ENCODE peak calls at places on chromosomes 12 and 14, in four cellular contexts. K is HepG2, Y is GM12878, I is H1. P is an unnamed sample.

GRCh38 chr12:124233041-124233836 is 61.7 kb upstream of the RFLNA start:
- DNase-seq in I (no peak), K (no peak), Y (no peak), P (no peak)

GRCh38 chr12:33876618-33877017 is 145.7 kb upstream of the ALG10 start:
- DNase-seq in Y (no peak), K (no peak), I (no peak), P (no peak)

GRCh38 chr12:7321624-7322023 is 17.8 kb downstream of the ACSM4 start:
- DNase-seq in Y (no peak), K (no peak), I (no peak), P (no peak)

GRCh38 chr12:124917135-124917840 is 2.8 kb upstream of the UBC start:
- DNase-seq in K (peak), Y (peak), I (peak), P (peak)

GRCh38 chr14:100820945-100821344 is 5.0 kb upstream of the MEG3 start:
- DNase-seq in I (no peak), K (peak), Y (no peak), P (no peak)

GRCh38 chr12:119328111-119328510 is 6.4 kb upstream of the CCDC60 start:
- DNase-seq in K (peak), I (peak), Y (no peak), P (peak)

GRCh38 chr12:65685514-65685913 is 138.8 kb upstream of the HMGA2 start:
- DNase-seq in Y (no peak), K (peak), I (no peak), P (peak)

GRCh38 chr14:95774265-95775160 is 60.6 kb upstream of the TCL1A start:
- DNase-seq in I (peak), Y (peak), K (peak), P (peak)

GRCh38 chr14:52824479-52824878 is 33.1 kb upstream of the GNPNAT1 start:
- DNase-seq in K (no peak), Y (no peak), I (no peak), P (no peak)

GRCh38 chr12:102433304-102433703 is 47.1 kb downstream of the IGF1 start:
- DNase-seq in K (no peak), I (no peak), Y (no peak), P (no peak)

GRCh38 chr12:30990316-30990715 is 63.8 kb downstream of the TSPAN11 start:
- DNase-seq in K (no peak), Y (no peak), I (no peak), P (no peak)

GRCh38 chr12:56158029-56158925 is at the start of gene MYL6:
- DNase-seq in I (peak), Y (peak), K (peak), P (peak)

GRCh38 chr14:90556050-90556477 is 159.2 kb downstream of the CALM1 start:
- DNase-seq in I (peak), K (peak), Y (no peak), P (peak)

GRCh38 chr12:102811125-102811737 is 105.8 kb downstream of the PAH start:
- DNase-seq in Y (no peak), K (peak), I (peak), P (peak)

GRCh38 chr14:38255673-38256357 is at the start of gene CLEC14A:
- DNase-seq in K (no peak), I (peak), Y (no peak), P (no peak)

GRCh38 chr12:26281320-26281719 is 85.9 kb downstream of the SSPN start:
- DNase-seq in K (no peak), I (no peak), Y (no peak), P (no peak)

GRCh38 chr12:75137896-75138295 is 71.7 kb downstream of the KCNC2 start:
- DNase-seq in I (no peak), Y (no peak), K (no peak), P (no peak)

GRCh38 chr12:79326225-79326624 is 364.5 kb downstream of the PAWR start:
- DNase-seq in Y (no peak), I (no peak), K (no peak), P (no peak)

GRCh38 chr12:116528067-116528466 is 31.1 kb upstream of the MAP1LC3B2 start:
- DNase-seq in I (no peak), Y (no peak), K (no peak), P (no peak)

GRCh38 chr12:64968989-64969819 is 144.8 kb downstream of the TBC1D30 start:
- DNase-seq in I (no peak), Y (no peak), K (peak), P (no peak)

GRCh38 chr12:118513554-118513953 is 137.2 kb downstream of the SUDS3 start:
- DNase-seq in I (no peak), Y (no peak), K (no peak), P (no peak)

GRCh38 chr14:52703225-52703624 is 3.8 kb upstream of the PSMC6 start:
- DNase-seq in K (no peak), I (no peak), Y (no peak), P (no peak)

GRCh38 chr14:71751264-71751663 is 181.0 kb upstream of the RGS6 start:
- DNase-seq in I (no peak), K (no peak), Y (no peak), P (no peak)

GRCh38 chr14:89550761-89551283 is 133.8 kb upstream of the FOXN3 start:
- DNase-seq in Y (no peak), K (no peak), I (no peak), P (no peak)

GRCh38 chr12:109273354-109273753 is 35.7 kb downstream of the FOXN4 start:
- DNase-seq in K (no peak), Y (no peak), I (peak), P (no peak)

GRCh38 chr12:12376636-12377448 is 20.0 kb downstream of the BORCS5 start:
- DNase-seq in I (no peak), Y (peak), K (peak), P (peak)

GRCh38 chr14:94015223-94015622 is 10.9 kb upstream of the OTUB2 start:
- DNase-seq in K (no peak), Y (no peak), I (no peak), P (no peak)

GRCh38 chr14:68854421-68854820 is 61.6 kb upstream of the ZFP36L1 start:
- DNase-seq in I (peak), K (no peak), Y (no peak), P (no peak)

GRCh38 chr12:1552171-1552570 is 42.2 kb downstream of the FBXL14 start:
- DNase-seq in I (no peak), Y (no peak), K (no peak), P (no peak)

GRCh38 chr12:62703011-62703380 is 232.0 kb downstream of the PPM1H start:
- DNase-seq in K (no peak), I (no peak), Y (no peak), P (no peak)

GRCh38 chr14:72753879-72754400 is 140.0 kb downstream of the DPF3 start:
- DNase-seq in K (no peak), I (no peak), Y (no peak), P (no peak)

GRCh38 chr12:52561880-52562449 is 9.0 kb upstream of the KRT71 start:
- DNase-seq in K (peak), I (no peak), Y (no peak), P (no peak)

GRCh38 chr14:42884100-42884499 is 1277.4 kb downstream of the LRFN5 start:
- DNase-seq in I (no peak), Y (no peak), K (no peak), P (no peak)

GRCh38 chr12:18752280-18752920 is 14.5 kb downstream of the CAPZA3 start:
- DNase-seq in I (no peak), K (no peak), Y (no peak), P (peak)

GRCh38 chr14:32542507-32542906 is 213.4 kb downstream of the AKAP6 start:
- DNase-seq in Y (no peak), I (no peak), K (no peak), P (no peak)

GRCh38 chr12:110249716-110250225 is 31.3 kb upstream of the ATP2A2 start:
- DNase-seq in Y (peak), I (no peak), K (peak), P (no peak)

GRCh38 chr12:12883369-12884001 is 7.9 kb upstream of the GPRC5A start:
- DNase-seq in Y (no peak), K (peak), I (no peak), P (no peak)

GRCh38 chr12:117854339-117855012 is 114.3 kb downstream of the KSR2 start:
- DNase-seq in Y (no peak), I (peak), K (peak), P (peak)

GRCh38 chr14:41873379-41874034 is 266.8 kb downstream of the LRFN5 start:
- DNase-seq in I (no peak), K (no peak), Y (no peak), P (no peak)

DNA sequence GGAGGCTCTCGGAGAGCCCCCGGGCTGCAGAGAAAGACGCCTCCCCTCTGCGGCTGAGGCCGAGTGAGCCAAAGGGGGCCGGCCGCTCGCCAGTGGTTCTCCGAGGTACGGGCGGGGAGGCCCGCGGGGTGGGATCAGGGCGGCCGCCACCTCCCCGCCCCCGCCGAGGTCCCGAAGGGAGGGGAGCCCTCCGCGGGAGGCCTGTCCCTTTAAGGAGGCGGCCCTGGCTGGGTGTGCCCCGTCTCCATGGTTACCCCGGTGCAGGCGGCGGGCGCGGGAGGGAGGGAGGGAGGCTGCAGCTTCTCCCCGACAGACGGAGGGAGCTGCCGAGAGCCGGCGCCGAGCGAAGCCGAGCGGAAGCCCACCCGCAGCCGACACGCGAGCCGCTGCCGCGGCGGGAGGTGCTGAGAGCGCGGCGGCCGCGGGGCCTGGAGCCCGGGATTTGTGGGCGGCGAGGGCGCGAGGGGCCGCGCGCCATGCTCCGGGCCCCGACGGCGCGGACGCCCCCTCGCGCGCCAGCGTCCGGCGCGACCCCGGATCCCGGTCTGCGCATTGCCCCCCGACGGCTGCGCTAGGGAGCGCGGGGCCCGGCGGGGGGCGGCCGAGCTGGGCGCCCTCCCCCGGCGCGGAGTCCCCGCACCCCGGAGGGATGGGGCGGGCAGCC is at the start of gene KCNH3:
- DNase-seq in K (no peak), I (peak), Y (no peak), P (peak)
- TF ChIP-seq SUZ12 in K (no peak), I (no peak), Y (no peak), P (no peak)

GRCh38 chr12:120932956-120933526 is 28.9 kb upstream of the SPPL3 start:
- DNase-seq in Y (no peak), I (no peak), K (no peak), P (no peak)
- H3K4me3 ChIP-seq in Y (no peak), I (no peak), K (no peak), P (no peak)

DNA sequence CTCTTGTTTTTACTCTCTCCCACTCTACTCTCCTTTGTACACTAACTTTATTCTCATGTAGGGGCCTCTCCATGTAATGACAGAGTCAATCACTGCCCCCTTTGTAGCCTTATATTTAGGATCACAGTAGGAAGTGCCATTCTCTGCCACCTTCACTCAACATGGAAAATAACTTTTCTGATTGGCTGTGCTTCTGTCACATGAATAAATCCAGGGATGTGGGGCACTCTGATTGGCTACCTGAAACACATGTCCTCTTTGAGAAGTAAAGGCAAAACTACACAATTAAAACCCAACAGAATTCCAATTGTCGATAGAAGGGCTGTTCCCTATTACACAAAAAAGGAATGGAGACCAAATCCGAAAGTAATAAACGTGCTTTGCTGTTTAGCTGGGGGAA is at the start of gene RNASE9:
- DNase-seq in K (no peak), I (no peak), Y (no peak), P (no peak)
- TF ChIP-seq SUZ12 in K (no peak), I (no peak), Y (no peak), P (no peak)

GRCh38 chr14:103872492-103873113 is 25.2 kb upstream of the PPP1R13B start:
- DNase-seq in I (peak), K (no peak), Y (no peak), P (no peak)
- H3K4me3 ChIP-seq in I (no peak), K (no peak), Y (peak), P (no peak)

GRCh38 chr14:58501214-58501816 is 73.8 kb downstream of the KIAA0586 start:
- DNase-seq in I (no peak), Y (peak), K (peak), P (peak)
- TF ChIP-seq SUZ12 in I (no peak), Y (no peak), K (no peak), P (no peak)

DNA sequence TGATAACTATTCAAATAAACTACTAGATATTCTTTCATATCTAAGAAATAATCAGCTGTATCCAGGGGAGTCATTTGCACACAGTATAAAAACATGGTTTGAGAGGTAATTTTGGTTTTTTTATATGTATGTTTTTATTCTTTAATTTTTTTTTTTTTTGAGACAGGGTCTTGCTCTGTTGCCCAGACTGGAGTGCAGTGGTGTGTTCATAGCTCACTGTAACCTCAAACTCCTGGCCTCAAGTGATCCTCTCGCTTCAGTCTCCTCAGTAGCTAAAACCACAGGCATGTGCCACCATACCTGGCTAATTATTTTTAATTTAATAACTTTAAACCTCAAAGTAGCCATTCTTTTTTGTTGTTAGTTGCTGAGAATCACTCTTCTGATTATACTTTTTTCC is 1.8 kb downstream of the PRORP start:
- DNase-seq in K (no peak), I (no peak), Y (no peak), P (no peak)
- H3K4me3 ChIP-seq in K (peak), I (no peak), Y (peak), P (no peak)

GRCh38 chr12:24921251-24922038 is 27.5 kb downstream of the BCAT1 start:
- DNase-seq in Y (no peak), K (peak), I (no peak), P (no peak)
- TF ChIP-seq SUZ12 in Y (no peak), K (no peak), I (no peak), P (no peak)

GRCh38 chr14:64702493-64703392 is 1.5 kb upstream of the PLEKHG3 start:
- DNase-seq in Y (no peak), I (peak), K (no peak), P (no peak)
- H3K4me3 ChIP-seq in Y (no peak), I (peak), K (no peak), P (peak)

GRCh38 chr12:14256555-14257169 is 108.8 kb upstream of the ATF7IP start:
- DNase-seq in K (peak), I (peak), Y (no peak), P (peak)
- TF ChIP-seq SUZ12 in K (no peak), I (no peak), Y (no peak), P (no peak)

DNA sequence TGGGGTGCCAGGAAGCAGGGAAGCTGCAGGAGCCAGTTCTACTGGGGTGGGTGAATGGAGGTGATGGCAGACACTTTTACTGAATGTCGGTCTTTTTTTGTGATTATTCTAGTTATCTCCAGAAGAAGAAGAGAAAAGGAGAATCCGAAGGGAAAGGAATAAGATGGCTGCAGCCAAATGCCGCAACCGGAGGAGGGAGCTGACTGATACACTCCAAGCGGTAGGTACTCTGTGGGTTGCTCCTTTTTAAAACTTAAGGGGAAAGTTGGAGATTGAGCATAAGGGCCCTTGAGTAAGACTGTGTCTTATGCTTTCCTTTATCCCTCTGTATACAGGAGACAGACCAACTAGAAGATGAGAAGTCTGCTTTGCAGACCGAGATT is 1.8 kb downstream of the FOS start:
- DNase-seq in K (no peak), Y (no peak), I (no peak), P (no peak)
- H3K4me3 ChIP-seq in K (no peak), Y (no peak), I (peak), P (peak)

P was measured in NT2/D1.